ENCODE peak calls at places on chromosomes 16 and 17, in four cellular contexts. A is foreskin fibroblast, V is H1, D is AG10803. J is an unnamed sample.

GRCh38 chr16:88630941-88631340 is 7.4 kb upstream of the IL17C start:
- DNase-seq in D (no peak), V (no peak), A (no peak), J (no peak)

GRCh38 chr16:4768549-4769305 is 1.8 kb upstream of the ZNF500 start:
- DNase-seq in V (peak), A (peak), D (peak), J (peak)

GRCh38 chr17:19000531-19001011 is 4.0 kb downstream of the FAM83G start:
- DNase-seq in V (no peak), A (no peak), D (peak), J (no peak)

GRCh38 chr17:67879662-67880061 is 54.4 kb downstream of the BPTF start:
- DNase-seq in V (no peak), D (no peak), A (no peak), J (no peak)

GRCh38 chr16:76278976-76279375 is 1.8 kb downstream of the CNTNAP4 start:
- DNase-seq in V (no peak), D (no peak), A (no peak), J (no peak)

GRCh38 chr17:5237541-5238016 is 2.9 kb upstream of the SCIMP start:
- DNase-seq in A (peak), D (peak), V (peak), J (peak)

GRCh38 chr17:39016193-39017153 is 49.3 kb upstream of the FBXO47 start:
- DNase-seq in D (peak), V (no peak), A (no peak), J (no peak)

GRCh38 chr16:11131706-11132105 is 124.3 kb downstream of the SOCS1 start:
- DNase-seq in D (no peak), V (no peak), A (no peak), J (no peak)

GRCh38 chr17:1186923-1187771 is 7.4 kb upstream of the ABR start:
- DNase-seq in D (peak), V (peak), A (peak), J (peak)

GRCh38 chr17:64998436-64999190 is 57.9 kb downstream of the GNA13 start:
- DNase-seq in V (peak), D (no peak), A (no peak), J (no peak)

DNA sequence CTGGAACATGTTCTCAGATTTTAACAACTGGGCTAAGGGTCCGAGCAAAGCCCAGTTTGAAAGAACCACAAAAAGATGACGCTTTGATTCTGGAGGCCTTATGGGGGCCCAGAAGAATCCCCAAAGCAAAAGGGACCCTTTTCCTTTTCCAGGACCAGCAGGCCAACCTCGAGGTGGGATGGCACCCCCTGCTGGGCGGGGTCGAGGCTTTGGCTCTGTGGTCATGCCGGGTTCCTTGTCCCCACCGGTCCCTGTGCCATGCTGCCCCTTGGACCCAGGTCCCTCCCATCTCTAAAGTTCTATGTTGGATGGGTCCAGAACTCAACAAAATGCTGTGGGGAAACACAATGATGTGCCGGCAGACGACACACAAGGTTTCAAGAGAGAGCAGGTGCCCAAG is 30.9 kb downstream of the TMEM204 start:
- DNase-seq in V (no peak), D (no peak), A (no peak), J (no peak)
- TF ChIP-seq CTCF in V (no peak), D (peak), A (no peak), J (peak)

DNA sequence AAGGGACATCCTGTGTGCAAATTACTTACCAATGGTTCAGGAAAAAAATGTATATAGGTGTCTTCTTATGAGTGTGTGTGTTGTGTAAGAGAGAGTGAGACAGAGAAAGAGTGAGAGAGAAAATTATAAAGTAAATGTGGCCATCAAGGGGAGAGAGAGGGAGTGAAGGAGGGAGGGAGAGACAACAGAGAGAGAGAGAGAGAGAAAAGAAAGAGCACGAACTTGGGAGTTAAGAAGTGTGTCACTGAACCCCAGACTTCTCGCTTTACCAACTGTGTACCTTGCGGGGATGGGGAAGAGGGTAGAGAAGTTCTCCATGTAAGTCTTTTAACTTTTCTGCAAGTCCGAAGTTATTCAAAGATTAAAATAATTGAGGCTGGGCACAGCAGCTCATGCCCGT is 28.8 kb upstream of the ARL4D start:
- DNase-seq in D (no peak), V (no peak), A (no peak), J (no peak)
- H3K4me3 ChIP-seq in D (no peak), V (no peak), A (no peak), J (no peak)

DNA sequence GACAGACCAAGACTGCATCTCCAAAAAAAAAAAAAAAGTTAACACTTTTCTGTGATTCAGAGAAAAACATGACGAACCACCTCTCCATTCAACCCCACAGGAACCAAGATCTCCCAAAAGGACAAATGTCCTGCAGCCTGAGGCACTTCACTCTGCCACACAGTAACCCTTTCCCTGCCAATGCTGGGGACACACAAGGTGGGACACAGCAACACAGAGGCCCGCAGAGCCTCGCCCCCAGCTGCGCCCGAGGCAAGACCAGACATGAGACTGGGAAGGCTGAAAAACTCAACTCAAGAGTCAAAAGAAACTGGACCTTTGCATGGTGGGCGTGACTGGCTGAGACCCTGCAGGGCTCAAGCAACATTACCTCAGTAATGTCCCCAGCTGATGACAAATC is 34.0 kb downstream of the FANCA start:
- DNase-seq in D (no peak), A (no peak), V (no peak), J (no peak)
- TF ChIP-seq CTCF in D (no peak), A (no peak), V (no peak), J (no peak)

GRCh38 chr16:84665843-84666242 is 17.5 kb downstream of the KLHL36 start:
- DNase-seq in V (no peak), D (no peak), A (no peak), J (no peak)

GRCh38 chr16:84663433-84664101 is 15.3 kb downstream of the KLHL36 start:
- DNase-seq in V (no peak), A (no peak), D (no peak), J (no peak)

GRCh38 chr16:84665359-84665758 is 17.0 kb downstream of the KLHL36 start:
- DNase-seq in A (no peak), V (no peak), D (no peak), J (no peak)

GRCh38 chr16:84670063-84670462 is 21.8 kb downstream of the KLHL36 start:
- DNase-seq in V (no peak), D (no peak), A (no peak), J (no peak)

GRCh38 chr16:84667600-84668309 is 19.4 kb downstream of the KLHL36 start:
- DNase-seq in A (no peak), V (no peak), D (peak), J (no peak)
- H3K4me3 ChIP-seq in A (no peak), V (no peak), D (no peak), J (no peak)

GRCh38 chr17:9959377-9959981 is 54.4 kb upstream of the RCVRN start:
- DNase-seq in V (peak), A (peak), D (peak), J (no peak)
- TF ChIP-seq CTCF in V (peak), A (peak), D (peak), J (peak)

DNA sequence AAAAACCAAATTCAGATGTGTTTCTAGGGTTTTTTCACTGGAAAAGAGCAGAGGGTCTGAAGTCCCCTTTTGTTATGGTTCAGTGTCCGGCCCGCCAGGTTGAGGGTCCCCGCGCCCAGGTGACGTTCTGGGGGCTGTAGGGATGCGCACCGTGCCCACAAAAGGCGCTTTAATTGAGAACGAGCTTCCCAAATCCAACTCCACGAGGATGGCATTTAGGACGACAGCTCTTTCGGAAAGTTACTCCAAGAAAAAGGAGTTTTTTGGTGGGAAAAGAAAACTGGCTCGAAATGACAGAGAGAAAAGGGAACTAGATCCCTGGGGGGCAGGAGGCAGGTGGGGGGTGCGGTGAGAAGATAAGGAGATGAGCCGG is 15.9 kb upstream of the ZFHX3 start:
- DNase-seq in D (no peak), A (no peak), V (no peak), J (no peak)
- H3K4me3 ChIP-seq in D (peak), A (peak), V (no peak), J (peak)

J was measured in AG09309.